ENCODE peak calls at places on chromosome 16, in six cellular contexts. One of them, this sample, is unnamed.
A peak's percentile ranks its signal among the peaks of the same experiment; 100 is the strongest.

GRCh38 chr16:66474750-66475199 is 47.7 kb downstream of the BEAN1 start:
- DNase-seq in tibial nerve: no peak
- DNase-seq in IMR-90: no peak
- DNase-seq in CD4-positive, alpha-beta T cell: peak; percentile 54
- DNase-seq in GM13977: peak; percentile 89
- DNase-seq in stomach: no peak
- DNase-seq in this sample: no peak

GRCh38 chr16:81623365-81624102 is 155.6 kb upstream of the PLCG2 start:
- DNase-seq in tibial nerve: no peak
- DNase-seq in IMR-90: peak; percentile 43
- DNase-seq in CD4-positive, alpha-beta T cell: peak; percentile 62
- DNase-seq in GM13977: peak; percentile 78
- DNase-seq in stomach: peak; percentile 57
- DNase-seq in this sample: peak; percentile 66

GRCh38 chr16:3401719-3402397 is 843 bp downstream of the ZNF174 start:
- DNase-seq in tibial nerve: no peak
- DNase-seq in IMR-90: peak; percentile 18
- DNase-seq in CD4-positive, alpha-beta T cell: no peak
- DNase-seq in GM13977: peak; percentile 17
- DNase-seq in stomach: no peak
- DNase-seq in this sample: no peak

GRCh38 chr16:50273888-50274770 is 7.8 kb downstream of the ADCY7 start:
- DNase-seq in tibial nerve: no peak
- DNase-seq in IMR-90: no peak
- DNase-seq in CD4-positive, alpha-beta T cell: peak; percentile 64
- DNase-seq in GM13977: peak; percentile 88
- DNase-seq in stomach: no peak
- DNase-seq in this sample: no peak

GRCh38 chr16:4358831-4359561 is 7.9 kb upstream of the PAM16 start:
- DNase-seq in tibial nerve: peak; percentile 44
- DNase-seq in IMR-90: no peak
- DNase-seq in CD4-positive, alpha-beta T cell: peak; percentile 61
- DNase-seq in GM13977: peak; percentile 80
- DNase-seq in stomach: peak; percentile 76
- DNase-seq in this sample: peak; percentile 87

GRCh38 chr16:19765860-19766553 is 47.9 kb downstream of the IQCK start:
- DNase-seq in tibial nerve: peak; percentile 29
- DNase-seq in IMR-90: no peak
- DNase-seq in CD4-positive, alpha-beta T cell: no peak
- DNase-seq in GM13977: no peak
- DNase-seq in stomach: peak; percentile 68
- DNase-seq in this sample: no peak

GRCh38 chr16:79571753-79572544 is 28.6 kb downstream of the MAF start:
- DNase-seq in tibial nerve: no peak
- DNase-seq in IMR-90: no peak
- DNase-seq in CD4-positive, alpha-beta T cell: no peak
- DNase-seq in GM13977: no peak
- DNase-seq in stomach: no peak
- DNase-seq in this sample: no peak

GRCh38 chr16:16122264-16122663 is 101.0 kb downstream of the ABCC6 start:
- DNase-seq in tibial nerve: no peak
- DNase-seq in IMR-90: no peak
- DNase-seq in CD4-positive, alpha-beta T cell: no peak
- DNase-seq in GM13977: no peak
- DNase-seq in stomach: no peak
- DNase-seq in this sample: no peak

DNA sequence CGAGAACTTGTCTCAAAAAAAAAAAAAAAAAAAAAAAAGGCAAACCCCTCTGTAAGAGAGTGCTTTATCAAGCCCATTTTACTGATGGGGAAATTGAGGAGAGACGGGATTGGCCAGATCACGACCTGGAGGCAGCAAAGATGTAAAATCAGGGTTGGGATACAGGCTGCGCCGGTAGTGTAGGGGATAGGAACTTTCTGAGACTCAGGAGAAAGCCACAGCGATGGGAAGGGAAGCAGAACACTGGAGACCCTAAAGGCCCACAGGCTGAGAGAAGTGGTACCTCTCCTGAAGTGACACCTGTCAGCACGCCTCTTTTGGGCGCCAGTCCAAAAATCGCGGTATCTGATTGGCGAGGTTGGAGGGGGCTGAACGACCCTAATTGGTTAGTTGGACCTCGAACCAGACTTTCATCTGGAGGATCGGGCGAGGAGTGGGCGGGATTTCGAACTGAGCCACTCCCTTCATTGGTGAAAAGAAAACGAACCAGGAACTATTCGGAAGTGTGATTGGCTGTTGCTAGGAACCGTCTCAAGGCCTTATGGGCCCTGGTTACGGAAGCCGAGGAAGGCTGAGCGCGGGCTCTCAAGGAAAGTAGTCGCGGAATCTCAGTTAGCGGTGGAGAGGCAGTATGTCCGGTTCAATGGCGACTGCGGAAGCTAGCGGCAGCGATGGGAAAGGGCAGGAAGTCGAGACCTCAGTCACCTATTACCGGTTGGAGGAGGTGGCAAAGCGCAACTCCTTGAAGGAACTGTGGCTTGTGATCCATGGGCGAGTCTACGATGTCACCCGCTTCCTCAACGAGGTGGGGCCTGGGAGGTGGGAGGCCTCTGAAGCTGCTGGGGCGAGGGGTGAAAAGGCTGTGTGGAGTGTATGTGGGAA is at the start of gene CYB5B:
- DNase-seq in tibial nerve: peak; percentile 87
- DNase-seq in IMR-90: peak; percentile 99
- DNase-seq in CD4-positive, alpha-beta T cell: peak; percentile 95
- DNase-seq in GM13977: peak; percentile 93
- DNase-seq in stomach: peak; percentile 94
- DNase-seq in this sample: peak; percentile 95
- TF ChIP-seq CTCF in tibial nerve: peak; percentile 35
- TF ChIP-seq CTCF in IMR-90: no peak
- TF ChIP-seq CTCF in CD4-positive, alpha-beta T cell: no peak
- TF ChIP-seq CTCF in GM13977: no peak
- TF ChIP-seq CTCF in stomach: no peak
- TF ChIP-seq CTCF in this sample: no peak

DNA sequence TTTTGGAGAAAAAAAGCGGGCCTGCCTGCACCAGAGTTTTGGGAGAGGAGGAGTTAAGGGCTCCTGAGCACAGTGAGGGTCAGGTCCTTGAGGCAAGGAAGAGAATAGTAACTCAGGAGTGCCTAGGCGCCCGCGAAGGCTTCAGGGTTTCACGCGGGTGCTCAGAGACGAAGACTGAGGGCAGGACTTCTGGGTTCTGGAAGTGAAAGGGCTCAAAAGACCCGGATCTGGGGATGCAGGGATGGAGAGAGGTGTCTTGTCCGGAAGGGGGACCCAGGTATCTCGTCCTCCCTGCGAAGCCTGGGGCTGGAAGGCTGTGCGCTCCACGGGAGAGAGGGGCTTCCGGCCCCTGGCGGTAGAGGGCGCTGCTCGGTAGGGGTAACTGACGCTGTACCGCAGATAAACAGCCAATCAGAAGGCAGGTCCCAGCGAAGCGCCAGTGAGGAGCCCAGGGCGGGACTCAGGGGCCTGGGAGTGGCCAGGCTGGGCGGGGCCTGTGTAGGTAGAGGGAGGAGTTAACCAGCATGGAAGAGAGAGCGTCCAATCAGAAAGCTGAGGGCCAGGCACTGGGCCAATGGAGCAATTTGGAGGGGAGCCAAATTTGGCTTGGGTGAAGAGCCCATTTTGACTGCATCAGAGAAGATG is 729 bp downstream of the TGFB1I1 start:
- DNase-seq in tibial nerve: peak; percentile 83
- DNase-seq in IMR-90: peak; percentile 88
- DNase-seq in CD4-positive, alpha-beta T cell: no peak
- DNase-seq in GM13977: peak; percentile 66
- DNase-seq in stomach: peak; percentile 87
- DNase-seq in this sample: peak; percentile 54
- TF ChIP-seq CTCF in tibial nerve: peak; percentile 84
- TF ChIP-seq CTCF in IMR-90: peak; percentile 73
- TF ChIP-seq CTCF in CD4-positive, alpha-beta T cell: no peak
- TF ChIP-seq CTCF in GM13977: peak; percentile 39
- TF ChIP-seq CTCF in stomach: peak; percentile 70
- TF ChIP-seq CTCF in this sample: peak; percentile 33

GRCh38 chr16:90020838-90021382 is 1.7 kb upstream of the DBNDD1 start:
- DNase-seq in tibial nerve: no peak
- DNase-seq in IMR-90: peak; percentile 76
- DNase-seq in CD4-positive, alpha-beta T cell: no peak
- DNase-seq in GM13977: no peak
- DNase-seq in stomach: no peak
- DNase-seq in this sample: no peak

GRCh38 chr16:90018297-90019200 is 707 bp downstream of the DBNDD1 start:
- DNase-seq in tibial nerve: no peak
- DNase-seq in IMR-90: no peak
- DNase-seq in CD4-positive, alpha-beta T cell: no peak
- DNase-seq in GM13977: no peak
- DNase-seq in stomach: peak; percentile 64
- DNase-seq in this sample: peak; percentile 55

GRCh38 chr16:90020260-90020837 is 1.1 kb upstream of the DBNDD1 start:
- DNase-seq in tibial nerve: no peak
- DNase-seq in IMR-90: peak; percentile 36
- DNase-seq in CD4-positive, alpha-beta T cell: no peak
- DNase-seq in GM13977: no peak
- DNase-seq in stomach: no peak
- DNase-seq in this sample: peak; percentile 20

GRCh38 chr16:90019201-90019542 is at the start of gene DBNDD1:
- DNase-seq in tibial nerve: no peak
- DNase-seq in IMR-90: no peak
- DNase-seq in CD4-positive, alpha-beta T cell: no peak
- DNase-seq in GM13977: no peak
- DNase-seq in stomach: peak; percentile 56
- DNase-seq in this sample: no peak

DNA sequence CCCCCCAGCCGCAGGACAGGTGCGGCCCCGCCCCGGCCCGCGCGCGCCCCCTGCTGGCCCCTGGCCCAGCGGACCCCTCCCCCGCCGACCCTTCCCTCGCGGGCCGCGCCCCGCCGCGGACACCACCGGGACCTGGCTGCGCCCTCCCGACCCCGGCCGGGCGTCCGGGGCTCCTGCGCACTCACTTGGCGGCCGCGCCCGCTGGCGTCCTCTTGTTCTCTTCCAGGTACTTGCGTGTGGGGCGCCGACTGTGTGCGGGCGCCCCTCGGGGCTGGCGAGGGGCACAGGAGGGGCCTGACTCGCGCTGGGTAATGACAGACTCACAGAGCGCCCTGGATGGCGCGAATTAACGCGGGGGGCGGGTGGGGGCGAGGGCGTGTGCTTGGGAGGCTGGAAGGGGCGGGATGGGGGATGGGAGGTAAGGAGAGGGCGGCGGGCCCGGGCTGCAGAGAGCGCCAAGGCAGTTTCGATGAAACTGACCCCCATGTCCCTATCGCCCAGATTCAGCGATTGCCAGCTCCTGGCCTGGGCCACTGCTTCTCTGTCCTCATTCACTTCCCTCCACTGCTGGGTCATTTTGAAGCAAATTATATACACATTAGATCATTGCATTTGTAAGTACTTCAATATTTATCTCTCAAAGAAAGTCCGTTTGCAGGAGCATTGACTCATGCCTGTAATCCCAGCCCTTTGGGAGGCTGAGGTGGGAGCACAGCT is 445 bp upstream of the DBNDD1 start:
- DNase-seq in tibial nerve: no peak
- DNase-seq in IMR-90: peak; percentile 89
- DNase-seq in CD4-positive, alpha-beta T cell: peak; percentile 46
- DNase-seq in GM13977: peak; percentile 87
- DNase-seq in stomach: peak; percentile 40
- DNase-seq in this sample: peak; percentile 85
- TF ChIP-seq CTCF in tibial nerve: peak; percentile 23
- TF ChIP-seq CTCF in IMR-90: peak; percentile 35
- TF ChIP-seq CTCF in CD4-positive, alpha-beta T cell: no peak
- TF ChIP-seq CTCF in GM13977: peak; percentile 61
- TF ChIP-seq CTCF in stomach: peak; percentile 73
- TF ChIP-seq CTCF in this sample: peak; percentile 53

DNA sequence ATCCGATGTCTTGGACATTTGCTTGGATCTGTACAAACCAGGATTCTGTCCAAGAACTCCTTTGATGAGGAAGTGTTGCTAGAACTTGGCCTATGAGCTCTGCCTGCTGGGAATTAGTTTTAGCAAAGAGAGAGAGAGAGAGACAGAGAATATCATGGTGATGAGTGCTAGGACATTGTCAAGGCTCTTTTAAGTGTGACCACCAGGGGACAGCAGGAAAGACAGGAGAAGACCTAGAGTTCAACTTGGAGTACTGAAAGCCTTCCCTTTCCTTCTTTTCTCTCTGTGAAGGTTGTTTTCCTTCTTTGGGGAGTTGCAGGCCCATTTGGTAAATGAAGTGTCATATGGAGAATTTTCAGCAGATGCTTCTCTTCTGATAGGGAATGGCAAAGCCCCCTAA is 389.2 kb upstream of the HSBP1 start:
- DNase-seq in tibial nerve: no peak
- DNase-seq in IMR-90: no peak
- DNase-seq in CD4-positive, alpha-beta T cell: no peak
- DNase-seq in GM13977: no peak
- DNase-seq in stomach: no peak
- DNase-seq in this sample: no peak
- TF ChIP-seq CTCF in tibial nerve: no peak
- TF ChIP-seq CTCF in IMR-90: no peak
- TF ChIP-seq CTCF in CD4-positive, alpha-beta T cell: no peak
- TF ChIP-seq CTCF in GM13977: no peak
- TF ChIP-seq CTCF in stomach: no peak
- TF ChIP-seq CTCF in this sample: no peak

GRCh38 chr16:88478889-88479794 is 26.1 kb downstream of the ZFPM1 start:
- DNase-seq in tibial nerve: no peak
- DNase-seq in IMR-90: no peak
- DNase-seq in CD4-positive, alpha-beta T cell: no peak
- DNase-seq in GM13977: peak; percentile 70
- DNase-seq in stomach: peak; percentile 67
- DNase-seq in this sample: no peak
- TF ChIP-seq CTCF in tibial nerve: no peak
- TF ChIP-seq CTCF in IMR-90: no peak
- TF ChIP-seq CTCF in CD4-positive, alpha-beta T cell: no peak
- TF ChIP-seq CTCF in GM13977: no peak
- TF ChIP-seq CTCF in stomach: peak; percentile 11
- TF ChIP-seq CTCF in this sample: no peak

GRCh38 chr16:67847064-67847861 is at the start of gene CENPT:
- DNase-seq in tibial nerve: peak; percentile 31
- DNase-seq in IMR-90: peak; percentile 64
- DNase-seq in CD4-positive, alpha-beta T cell: no peak
- DNase-seq in GM13977: peak; percentile 86
- DNase-seq in stomach: peak; percentile 72
- DNase-seq in this sample: peak; percentile 47

GRCh38 chr16:67845291-67846062 is 1.3 kb upstream of the NUTF2 start:
- DNase-seq in tibial nerve: no peak
- DNase-seq in IMR-90: no peak
- DNase-seq in CD4-positive, alpha-beta T cell: no peak
- DNase-seq in GM13977: no peak
- DNase-seq in stomach: no peak
- DNase-seq in this sample: no peak

GRCh38 chr16:67846063-67846319 is 742 bp upstream of the NUTF2 start:
- DNase-seq in tibial nerve: no peak
- DNase-seq in IMR-90: no peak
- DNase-seq in CD4-positive, alpha-beta T cell: no peak
- DNase-seq in GM13977: no peak
- DNase-seq in stomach: no peak
- DNase-seq in this sample: no peak

GRCh38 chr16:67848118-67848517 is 625 bp upstream of the CENPT start:
- DNase-seq in tibial nerve: no peak
- DNase-seq in IMR-90: no peak
- DNase-seq in CD4-positive, alpha-beta T cell: no peak
- DNase-seq in GM13977: no peak
- DNase-seq in stomach: no peak
- DNase-seq in this sample: no peak

GRCh38 chr16:67846320-67847063 is at the start of gene NUTF2:
- DNase-seq in tibial nerve: peak; percentile 91
- DNase-seq in IMR-90: peak; percentile 85
- DNase-seq in CD4-positive, alpha-beta T cell: peak; percentile 93
- DNase-seq in GM13977: peak; percentile 97
- DNase-seq in stomach: peak; percentile 96
- DNase-seq in this sample: peak; percentile 98
- TF ChIP-seq CTCF in tibial nerve: peak; percentile 19
- TF ChIP-seq CTCF in IMR-90: no peak
- TF ChIP-seq CTCF in CD4-positive, alpha-beta T cell: no peak
- TF ChIP-seq CTCF in GM13977: no peak
- TF ChIP-seq CTCF in stomach: no peak
- TF ChIP-seq CTCF in this sample: no peak

This sample was measured in Calu3.